ENCODE peak calls at places on chromosomes 5 and 9, in four cellular contexts. T is thyroid gland, J is H1, H is A549. M is an unnamed sample.

GRCh38 chr9:2208465-2208864 is 193.3 kb downstream of the SMARCA2 start:
- DNase-seq in J (no peak), T (no peak), H (no peak), M (no peak)

GRCh38 chr9:129247285-129248153 is 69.5 kb upstream of the IER5L start:
- DNase-seq in T (no peak), J (no peak), H (no peak), M (no peak)

GRCh38 chr5:147898875-147899401 is 7.4 kb downstream of the C5orf46 start:
- DNase-seq in H (no peak), T (no peak), J (no peak), M (peak; percentile 4)

GRCh38 chr9:4796988-4797956 is 4.5 kb downstream of the RCL1 start:
- DNase-seq in H (peak; percentile 38), J (no peak), T (peak; percentile 9), M (peak; percentile 62)

GRCh38 chr5:120093178-120093577 is 370.9 kb upstream of the PRR16 start:
- DNase-seq in J (no peak), H (no peak), T (no peak), M (no peak)

GRCh38 chr5:7615566-7616061 is 219.7 kb downstream of the ADCY2 start:
- DNase-seq in T (no peak), H (no peak), J (no peak), M (no peak)

GRCh38 chr9:131252120-131252519 is 24.2 kb downstream of the FAM78A start:
- DNase-seq in J (no peak), H (no peak), T (no peak), M (no peak)

GRCh38 chr5:181204561-181205401 is at the start of gene TRIM7:
- DNase-seq in T (peak; percentile 76), J (no peak), H (peak; percentile 65), M (no peak)

GRCh38 chr5:132714456-132715307 is 22.7 kb downstream of the KIF3A start:
- DNase-seq in H (no peak), J (no peak), T (no peak), M (peak; percentile 35)

GRCh38 chr5:139038618-139039305 is 159.4 kb downstream of the SIL1 start:
- DNase-seq in H (peak; percentile 21), J (peak; percentile 42), T (no peak), M (no peak)

GRCh38 chr5:66840527-66841013 is 244.4 kb downstream of the MAST4 start:
- DNase-seq in T (no peak), H (no peak), J (no peak), M (no peak)

GRCh38 chr5:54311178-54311811 is 922 bp upstream of the ARL15 start:
- DNase-seq in H (no peak), J (no peak), T (peak; percentile 12), M (peak; percentile 29)

GRCh38 chr9:95771556-95772280 is 103.8 kb upstream of the ERCC6L2 start:
- DNase-seq in H (no peak), T (no peak), J (no peak), M (peak; percentile 61)

GRCh38 chr9:130421802-130422276 is 22.9 kb upstream of the ASS1 start:
- DNase-seq in H (no peak), T (peak; percentile 56), J (peak; percentile 65), M (peak; percentile 42)

GRCh38 chr5:112083623-112084022 is 326.6 kb upstream of the NREP start:
- DNase-seq in T (no peak), H (no peak), J (no peak), M (no peak)

GRCh38 chr9:131056781-131057506 is 39.4 kb upstream of the AIF1L start:
- DNase-seq in J (no peak), H (no peak), T (no peak), M (no peak)

GRCh38 chr5:109876941-109877669 is 187.4 kb downstream of the MAN2A1 start:
- DNase-seq in J (no peak), H (no peak), T (peak; percentile 4), M (no peak)

GRCh38 chr5:133873454-133873853 is 95.0 kb downstream of the C5orf15 start:
- DNase-seq in H (no peak), J (no peak), T (no peak), M (peak; percentile 4)

GRCh38 chr9:113887436-113887835 is 11.3 kb downstream of the ZNF618 start:
- DNase-seq in T (no peak), J (peak; percentile 36), H (no peak), M (no peak)

GRCh38 chr5:103425686-103426454 is 136.7 kb downstream of the NUDT12 start:
- DNase-seq in J (no peak), H (no peak), T (no peak), M (no peak)

GRCh38 chr9:73515216-73515615 is 363.6 kb downstream of the ANXA1 start:
- DNase-seq in J (no peak), T (no peak), H (no peak), M (no peak)

GRCh38 chr9:80951675-80952074 is 737.7 kb downstream of the TLE1 start:
- DNase-seq in T (no peak), J (no peak), H (no peak), M (peak; percentile 25)

GRCh38 chr5:178249191-178249989 is 16.8 kb upstream of the PHYKPL start:
- DNase-seq in H (no peak), J (no peak), T (peak; percentile 72), M (peak; percentile 36)

GRCh38 chr5:1134478-1134877 is 22.6 kb upstream of the SLC12A7 start:
- DNase-seq in H (no peak), J (no peak), T (no peak), M (no peak)

GRCh38 chr9:94915476-94916450 is 189.3 kb downstream of the AOPEP start:
- DNase-seq in T (no peak), H (no peak), J (no peak), M (no peak)

GRCh38 chr9:132669329-132669635 is 501 bp downstream of the DDX31 start:
- DNase-seq in J (no peak), T (no peak), H (no peak), M (no peak)

GRCh38 chr9:132472199-132472598 is 62.2 kb downstream of the CFAP77 start:
- DNase-seq in J (no peak), H (no peak), T (peak; percentile 1), M (no peak)

DNA sequence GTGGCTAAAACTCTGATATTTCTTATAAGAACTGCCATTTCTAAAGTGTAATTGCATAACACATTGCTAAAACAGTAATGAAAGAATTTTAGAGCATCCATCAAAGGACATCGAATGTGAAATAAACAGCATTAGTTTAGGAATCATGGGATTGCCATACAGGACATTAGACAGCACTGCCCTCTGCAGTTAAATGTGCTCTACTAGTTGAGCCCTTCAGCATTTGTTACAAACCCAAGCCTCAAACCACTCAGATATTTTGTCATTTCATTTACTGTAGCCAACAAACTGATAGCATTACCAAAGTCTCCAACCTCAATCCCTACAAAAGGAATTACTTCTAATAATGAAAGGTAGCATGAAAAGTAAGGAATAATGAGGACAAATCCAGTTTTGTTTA is 116.8 kb upstream of the COX7C start:
- DNase-seq in T (no peak), H (no peak), J (no peak), M (no peak)
- TF ChIP-seq CTCF in T (no peak), H (no peak), J (no peak), M (no peak)

DNA sequence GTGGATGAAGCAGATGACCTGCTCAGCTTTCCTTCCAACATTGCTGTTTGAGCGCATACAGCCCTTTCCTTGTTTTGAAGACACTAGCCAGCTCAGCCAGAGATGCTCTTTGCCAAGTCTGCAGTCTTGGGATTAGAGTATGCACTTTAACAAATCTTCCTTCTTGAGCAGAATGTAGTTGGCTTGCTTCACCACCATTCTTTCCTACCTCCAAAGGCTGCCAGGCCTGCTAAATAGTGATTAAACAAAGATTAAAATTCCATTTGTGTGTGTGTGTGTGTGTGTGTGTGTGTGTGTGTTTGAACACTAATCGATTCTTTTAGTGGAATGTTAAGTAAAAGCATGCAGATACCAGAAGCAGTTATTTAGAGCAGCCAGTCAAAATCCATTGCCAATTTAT is 97.6 kb downstream of the GALNT10 start:
- DNase-seq in J (no peak), H (no peak), T (peak; percentile 45), M (peak; percentile 70)
- H3K4me3 ChIP-seq in J (no peak overlapping the region), H (peak overlapping the region; percentile 37), T (no peak overlapping the region), M (no peak overlapping the region)

GRCh38 chr9:71127301-71127700 is 5.9 kb upstream of the TRPM3 start:
- DNase-seq in H (no peak), J (no peak), T (no peak), M (no peak)
- TF ChIP-seq CTCF in H (no peak), J (no peak), T (no peak), M (no peak)

GRCh38 chr9:33022755-33023154 is 2.3 kb upstream of the DNAJA1 start:
- DNase-seq in J (no peak), T (no peak), H (no peak), M (no peak)
- H3K4me3 ChIP-seq in J (no peak overlapping the region), T (no peak overlapping the region), H (no peak overlapping the region), M (no peak overlapping the region)

DNA sequence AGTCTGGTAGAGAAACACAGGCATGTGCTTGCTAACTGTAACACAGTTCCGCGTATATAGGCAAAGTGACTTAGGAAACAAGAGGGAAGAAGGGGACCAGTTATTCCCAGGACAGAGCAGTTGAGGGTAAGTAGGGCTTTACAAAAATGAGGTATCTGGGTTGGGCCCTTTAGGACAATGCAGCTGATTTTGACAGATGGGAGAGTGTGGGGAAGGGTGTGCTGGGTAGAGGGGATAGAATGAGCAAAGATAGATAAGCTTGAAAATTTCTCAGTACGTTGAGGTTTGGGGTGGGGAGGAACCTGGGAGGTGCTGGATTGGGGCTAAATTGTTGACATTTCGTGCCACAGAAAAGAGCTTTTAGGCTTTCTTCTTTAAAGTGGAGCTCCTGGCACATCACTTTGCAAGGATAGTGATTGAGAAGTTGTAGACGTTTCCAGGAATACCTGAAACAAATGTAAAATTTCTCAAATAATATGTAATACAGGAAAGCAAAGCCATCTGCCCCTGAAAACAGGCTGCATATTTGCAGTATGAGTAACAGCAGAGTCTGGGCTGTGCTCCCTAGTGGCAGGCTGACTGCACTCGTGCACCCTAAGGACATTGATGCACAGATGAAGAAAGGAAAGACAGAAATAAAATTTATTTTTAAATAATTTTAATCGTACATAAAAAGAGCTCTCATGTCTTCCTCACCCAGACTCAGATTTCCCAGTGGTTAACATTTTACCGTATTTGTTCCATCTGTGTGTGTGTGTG is 145.0 kb upstream of the DMRT1 start:
- DNase-seq in H (peak; percentile 33), J (no peak), T (peak; percentile 57), M (peak; percentile 74)
- TF ChIP-seq CTCF in H (no peak), J (no peak), T (no peak), M (peak; percentile 35)

GRCh38 chr5:122311400-122311887 is 593 bp upstream of the SNCAIP start:
- DNase-seq in J (peak; percentile 69), H (no peak), T (no peak), M (no peak)
- H3K4me3 ChIP-seq in J (peak overlapping the region; percentile 73), H (peak overlapping the region; percentile 53), T (no peak overlapping the region), M (peak overlapping the region; percentile 46)

DNA sequence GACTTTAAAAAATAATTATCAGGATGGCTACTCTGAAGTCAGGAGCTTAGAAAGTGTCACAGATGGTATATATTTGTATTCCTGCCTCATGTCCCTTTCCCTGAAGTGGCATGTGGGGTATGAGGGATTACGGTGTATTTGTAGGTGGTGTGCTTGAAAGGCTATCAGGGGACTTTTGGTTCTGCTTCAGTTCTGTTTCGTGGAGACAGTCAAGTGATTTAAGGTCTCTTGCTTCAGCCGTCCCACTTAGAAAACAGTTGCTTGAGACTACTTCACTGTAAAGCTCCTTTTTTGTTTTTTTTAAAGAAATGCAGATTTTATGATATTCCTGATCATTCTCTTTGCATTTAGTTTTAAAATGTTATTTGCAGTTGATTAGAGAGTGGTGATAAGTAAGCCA is 18.3 kb downstream of the PARP8 start:
- DNase-seq in J (no peak), H (no peak), T (no peak), M (no peak)
- TF ChIP-seq CTCF in J (no peak), H (no peak), T (no peak), M (no peak)

GRCh38 chr5:179284751-179285191 is 60.5 kb downstream of the ADAMTS2 start:
- DNase-seq in T (no peak), H (no peak), J (no peak), M (no peak)
- H3K4me3 ChIP-seq in T (no peak overlapping the region), H (no peak overlapping the region), J (no peak overlapping the region), M (peak overlapping the region; percentile 17)

GRCh38 chr5:170216262-170216864 is 16.4 kb upstream of the C5orf58 start:
- DNase-seq in T (no peak), H (peak; percentile 73), J (no peak), M (peak; percentile 74)
- TF ChIP-seq CTCF in T (no peak), H (peak; percentile 84), J (peak; percentile 22), M (peak; percentile 66)

M was measured in fibroblast of pulmonary artery.